ENCODE peak calls at places on chromosomes 3 and 15, in six cellular contexts. H is IMR-90, A is H9, G is neuronal stem cell, K is mesenchymal stem cell, M is mesendoderm. L is an unnamed sample.

GRCh38 chr15:71447328-71448250 is 332.3 kb downstream of the THSD4 start:
- DNase-seq in H (peak; percentile 36), A (peak; percentile 33), G (no peak), K (no peak), M (peak; percentile 73), L (no peak)

GRCh38 chr3:45198264-45199260 is 27.5 kb downstream of the TMEM158 start:
- DNase-seq in H (peak; percentile 41), A (no peak), G (no peak), K (peak; percentile 53), M (peak; percentile 58), L (no peak)

GRCh38 chr15:73647259-73648026 is 14.3 kb upstream of the NPTN start:
- DNase-seq in H (no peak), A (no peak), G (no peak), K (no peak), M (no peak), L (no peak)

GRCh38 chr3:100114413-100115030 is at the start of gene FILIP1L:
- DNase-seq in H (no peak), A (no peak), G (no peak), K (no peak), M (no peak), L (no peak)

GRCh38 chr3:67558429-67558828 is 96.0 kb downstream of the SUCLG2 start:
- DNase-seq in H (peak; percentile 37), A (no peak), G (no peak), K (no peak), M (no peak), L (no peak)

GRCh38 chr15:25545889-25546288 is 107.1 kb upstream of the UBE3A start:
- DNase-seq in H (no peak), A (no peak), G (no peak), K (no peak), M (no peak), L (no peak)

GRCh38 chr3:167716920-167717319 is 17.8 kb downstream of the PDCD10 start:
- DNase-seq in H (no peak), A (no peak), G (no peak), K (no peak), M (no peak), L (no peak)

GRCh38 chr3:101072299-101072698 is 79.1 kb upstream of the ABI3BP start:
- DNase-seq in H (peak; percentile 52), A (no peak), G (no peak), K (no peak), M (no peak), L (no peak)

GRCh38 chr15:40333922-40334492 is 6.7 kb downstream of the CCDC9B start:
- DNase-seq in H (peak; percentile 86), A (no peak), G (no peak), K (peak; percentile 96), M (no peak), L (no peak)

DNA sequence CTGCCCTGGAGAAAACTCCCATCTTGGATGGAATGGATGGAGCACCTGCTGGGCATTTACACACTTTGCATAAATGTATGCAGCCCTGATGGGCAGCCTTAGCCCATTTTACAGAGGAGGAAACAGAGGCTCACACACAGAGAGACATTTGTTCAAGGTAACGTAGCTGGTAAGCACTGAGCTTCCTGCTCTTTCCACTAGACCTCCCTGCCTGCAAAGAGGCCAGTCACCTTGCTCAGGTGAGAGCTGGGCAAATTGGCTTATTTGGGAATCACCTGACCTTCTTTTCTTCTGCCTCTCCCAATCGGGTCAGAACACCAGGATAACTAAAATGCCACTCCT is 51.4 kb upstream of the FLNB start:
- DNase-seq in H (no peak), A (no peak), G (no peak), K (no peak), M (no peak), L (no peak)
- H2AK5ac ChIP-seq in H (peak overlapping the region; percentile 83), A (no peak overlapping the region), G (no peak overlapping the region), K (peak overlapping the region; percentile 12), M (no peak overlapping the region), L (no peak overlapping the region)

GRCh38 chr15:31157644-31158069 is 56.1 kb upstream of the TRPM1 start:
- DNase-seq in H (no peak), A (no peak), G (no peak), K (no peak), M (no peak), L (no peak)
- H2AK5ac ChIP-seq in H (no peak overlapping the region), A (no peak overlapping the region), G (no peak overlapping the region), K (no peak overlapping the region), M (no peak overlapping the region), L (no peak overlapping the region)

GRCh38 chr3:149455366-149455765 is 19.1 kb upstream of the TM4SF4 start:
- DNase-seq in H (no peak), A (no peak), G (no peak), K (no peak), M (no peak), L (no peak)
- H2AK5ac ChIP-seq in H (no peak overlapping the region), A (no peak overlapping the region), G (no peak overlapping the region), K (peak overlapping the region; percentile 39), M (no peak overlapping the region), L (no peak overlapping the region)

DNA sequence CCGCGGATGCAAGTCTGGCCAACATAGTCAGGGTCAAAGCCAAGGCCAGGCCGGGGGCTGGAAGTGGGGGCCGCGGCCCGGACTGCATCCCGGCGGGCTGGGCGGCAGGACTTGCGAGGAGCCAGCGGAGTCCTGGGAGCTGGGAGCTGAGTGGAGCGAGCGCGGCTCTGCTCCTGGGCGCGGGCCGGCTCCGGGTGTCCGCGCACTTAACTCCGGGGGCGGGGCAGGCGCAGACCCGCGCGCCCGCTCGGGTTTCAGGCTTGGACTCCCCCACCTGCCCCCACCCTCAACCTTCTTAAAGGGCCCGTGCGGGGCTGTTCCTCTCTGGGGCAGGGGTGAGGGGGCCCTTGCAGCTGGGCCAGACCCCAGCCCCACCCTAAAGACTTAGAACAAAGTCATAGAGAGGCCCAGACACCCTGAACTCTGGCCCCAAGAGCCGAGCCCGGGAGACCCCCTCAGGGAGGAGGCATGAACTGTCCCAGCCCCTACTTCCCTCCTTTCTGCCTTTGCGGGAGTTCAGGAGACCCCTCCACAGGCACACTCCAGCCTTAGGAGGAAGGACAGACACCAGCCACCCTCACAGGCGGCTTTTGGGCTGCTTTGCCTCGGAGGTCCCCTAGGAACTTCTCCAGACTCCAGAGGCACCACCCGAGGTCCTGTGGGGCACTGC is at the start of gene CSPG4:
- DNase-seq in H (peak; percentile 73), A (peak; percentile 57), G (no peak), K (peak; percentile 71), M (peak; percentile 58), L (peak; percentile 72)
- H2AK5ac ChIP-seq in H (peak within 1 kb of the TSS; percentile 96), A (no peak within 1 kb of the TSS), G (peak within 1 kb of the TSS; percentile 64), K (no peak within 1 kb of the TSS), M (no peak within 1 kb of the TSS), L (no peak within 1 kb of the TSS)

GRCh38 chr3:4820296-4821121 is 158.7 kb upstream of the BHLHE40 start:
- DNase-seq in H (no peak), A (no peak), G (no peak), K (no peak), M (no peak), L (no peak)
- H2AK5ac ChIP-seq in H (no peak overlapping the region), A (no peak overlapping the region), G (no peak overlapping the region), K (peak overlapping the region; percentile 76), M (no peak overlapping the region), L (no peak overlapping the region)

L was measured in H1.